ENCODE peak calls at places on chromosomes 2 and 18, in nine cellular contexts. One of them, this sample, is unnamed.

GRCh38 chr2:27518113-27518781 is 21.6 kb downstream of the GCKR start:
- DNase-seq in body of pancreas: no peak
- DNase-seq in LHCN-M2: no peak
- DNase-seq in stimulated activated CD8-positive, alpha-beta memory T cell treated with anti-CD3 and anti-CD28 coated beads, Interleukin-4, amount 100 ng/mL, for 4 hours: no peak
- DNase-seq in tibial artery: no peak
- DNase-seq in activated CD4-positive, alpha-beta T cell treated with anti-CD3 and anti-CD28 coated beads for 48 hours: no peak
- DNase-seq in cardiac fibroblast: no peak
- DNase-seq in lower lobe of right lung: no peak
- DNase-seq in activated naive CD4-positive, alpha-beta T cell treated with anti-CD3 and anti-CD28 coated beads, Interleukin-2, amount 10 ng/mL, durations not matched to agents 7 days and 5 days: no peak
- DNase-seq in this sample: no peak

GRCh38 chr2:25257032-25257455 is 84.7 kb downstream of the DNMT3A start:
- DNase-seq in lower lobe of right lung: no peak
- DNase-seq in cardiac fibroblast: peak
- DNase-seq in activated naive CD4-positive, alpha-beta T cell treated with anti-CD3 and anti-CD28 coated beads, Interleukin-2, amount 10 ng/mL, durations not matched to agents 7 days and 5 days: no peak
- DNase-seq in body of pancreas: no peak
- DNase-seq in stimulated activated CD8-positive, alpha-beta memory T cell treated with anti-CD3 and anti-CD28 coated beads, Interleukin-4, amount 100 ng/mL, for 4 hours: no peak
- DNase-seq in activated CD4-positive, alpha-beta T cell treated with anti-CD3 and anti-CD28 coated beads for 48 hours: no peak
- DNase-seq in tibial artery: no peak
- DNase-seq in LHCN-M2: peak
- DNase-seq in this sample: peak

GRCh38 chr2:98727369-98727749 is 3.6 kb downstream of the MGAT4A start:
- DNase-seq in cardiac fibroblast: no peak
- DNase-seq in stimulated activated CD8-positive, alpha-beta memory T cell treated with anti-CD3 and anti-CD28 coated beads, Interleukin-4, amount 100 ng/mL, for 4 hours: no peak
- DNase-seq in activated CD4-positive, alpha-beta T cell treated with anti-CD3 and anti-CD28 coated beads for 48 hours: no peak
- DNase-seq in activated naive CD4-positive, alpha-beta T cell treated with anti-CD3 and anti-CD28 coated beads, Interleukin-2, amount 10 ng/mL, durations not matched to agents 7 days and 5 days: no peak
- DNase-seq in lower lobe of right lung: no peak
- DNase-seq in body of pancreas: peak
- DNase-seq in tibial artery: no peak
- DNase-seq in LHCN-M2: no peak
- DNase-seq in this sample: no peak

GRCh38 chr2:158432117-158432516 is 24.4 kb downstream of the CCDC148 start:
- DNase-seq in stimulated activated CD8-positive, alpha-beta memory T cell treated with anti-CD3 and anti-CD28 coated beads, Interleukin-4, amount 100 ng/mL, for 4 hours: no peak
- DNase-seq in activated CD4-positive, alpha-beta T cell treated with anti-CD3 and anti-CD28 coated beads for 48 hours: no peak
- DNase-seq in cardiac fibroblast: no peak
- DNase-seq in LHCN-M2: no peak
- DNase-seq in body of pancreas: no peak
- DNase-seq in tibial artery: no peak
- DNase-seq in activated naive CD4-positive, alpha-beta T cell treated with anti-CD3 and anti-CD28 coated beads, Interleukin-2, amount 10 ng/mL, durations not matched to agents 7 days and 5 days: no peak
- DNase-seq in lower lobe of right lung: no peak
- DNase-seq in this sample: no peak

GRCh38 chr2:132953771-132954170 is 283.8 kb upstream of the LYPD1 start:
- DNase-seq in LHCN-M2: no peak
- DNase-seq in activated CD4-positive, alpha-beta T cell treated with anti-CD3 and anti-CD28 coated beads for 48 hours: no peak
- DNase-seq in activated naive CD4-positive, alpha-beta T cell treated with anti-CD3 and anti-CD28 coated beads, Interleukin-2, amount 10 ng/mL, durations not matched to agents 7 days and 5 days: no peak
- DNase-seq in stimulated activated CD8-positive, alpha-beta memory T cell treated with anti-CD3 and anti-CD28 coated beads, Interleukin-4, amount 100 ng/mL, for 4 hours: no peak
- DNase-seq in tibial artery: no peak
- DNase-seq in body of pancreas: no peak
- DNase-seq in cardiac fibroblast: no peak
- DNase-seq in lower lobe of right lung: no peak
- DNase-seq in this sample: no peak

GRCh38 chr2:120736955-120737801 is 1.5 kb downstream of the GLI2 start:
- DNase-seq in stimulated activated CD8-positive, alpha-beta memory T cell treated with anti-CD3 and anti-CD28 coated beads, Interleukin-4, amount 100 ng/mL, for 4 hours: no peak
- DNase-seq in cardiac fibroblast: peak
- DNase-seq in body of pancreas: peak
- DNase-seq in LHCN-M2: peak
- DNase-seq in lower lobe of right lung: no peak
- DNase-seq in activated naive CD4-positive, alpha-beta T cell treated with anti-CD3 and anti-CD28 coated beads, Interleukin-2, amount 10 ng/mL, durations not matched to agents 7 days and 5 days: no peak
- DNase-seq in tibial artery: peak
- DNase-seq in activated CD4-positive, alpha-beta T cell treated with anti-CD3 and anti-CD28 coated beads for 48 hours: peak
- DNase-seq in this sample: peak

GRCh38 chr18:13445241-13445897 is 226.8 kb downstream of the LDLRAD4 start:
- DNase-seq in tibial artery: no peak
- DNase-seq in body of pancreas: no peak
- DNase-seq in activated CD4-positive, alpha-beta T cell treated with anti-CD3 and anti-CD28 coated beads for 48 hours: no peak
- DNase-seq in cardiac fibroblast: no peak
- DNase-seq in stimulated activated CD8-positive, alpha-beta memory T cell treated with anti-CD3 and anti-CD28 coated beads, Interleukin-4, amount 100 ng/mL, for 4 hours: no peak
- DNase-seq in activated naive CD4-positive, alpha-beta T cell treated with anti-CD3 and anti-CD28 coated beads, Interleukin-2, amount 10 ng/mL, durations not matched to agents 7 days and 5 days: no peak
- DNase-seq in LHCN-M2: no peak
- DNase-seq in lower lobe of right lung: no peak
- DNase-seq in this sample: no peak

GRCh38 chr2:196925445-196925767 is 1.1 kb downstream of the PGAP1 start:
- DNase-seq in LHCN-M2: peak
- DNase-seq in cardiac fibroblast: peak
- DNase-seq in lower lobe of right lung: no peak
- DNase-seq in tibial artery: no peak
- DNase-seq in activated naive CD4-positive, alpha-beta T cell treated with anti-CD3 and anti-CD28 coated beads, Interleukin-2, amount 10 ng/mL, durations not matched to agents 7 days and 5 days: no peak
- DNase-seq in activated CD4-positive, alpha-beta T cell treated with anti-CD3 and anti-CD28 coated beads for 48 hours: no peak
- DNase-seq in body of pancreas: no peak
- DNase-seq in stimulated activated CD8-positive, alpha-beta memory T cell treated with anti-CD3 and anti-CD28 coated beads, Interleukin-4, amount 100 ng/mL, for 4 hours: no peak
- DNase-seq in this sample: no peak

GRCh38 chr2:133504566-133505505 is 63.4 kb downstream of the NCKAP5 start:
- DNase-seq in body of pancreas: peak
- DNase-seq in stimulated activated CD8-positive, alpha-beta memory T cell treated with anti-CD3 and anti-CD28 coated beads, Interleukin-4, amount 100 ng/mL, for 4 hours: no peak
- DNase-seq in cardiac fibroblast: peak
- DNase-seq in lower lobe of right lung: peak
- DNase-seq in activated naive CD4-positive, alpha-beta T cell treated with anti-CD3 and anti-CD28 coated beads, Interleukin-2, amount 10 ng/mL, durations not matched to agents 7 days and 5 days: no peak
- DNase-seq in activated CD4-positive, alpha-beta T cell treated with anti-CD3 and anti-CD28 coated beads for 48 hours: no peak
- DNase-seq in LHCN-M2: peak
- DNase-seq in tibial artery: peak
- DNase-seq in this sample: no peak

GRCh38 chr2:29811378-29811777 is 110.0 kb downstream of the ALK start:
- DNase-seq in tibial artery: no peak
- DNase-seq in stimulated activated CD8-positive, alpha-beta memory T cell treated with anti-CD3 and anti-CD28 coated beads, Interleukin-4, amount 100 ng/mL, for 4 hours: no peak
- DNase-seq in cardiac fibroblast: peak
- DNase-seq in LHCN-M2: peak
- DNase-seq in activated naive CD4-positive, alpha-beta T cell treated with anti-CD3 and anti-CD28 coated beads, Interleukin-2, amount 10 ng/mL, durations not matched to agents 7 days and 5 days: no peak
- DNase-seq in lower lobe of right lung: no peak
- DNase-seq in body of pancreas: no peak
- DNase-seq in activated CD4-positive, alpha-beta T cell treated with anti-CD3 and anti-CD28 coated beads for 48 hours: no peak
- DNase-seq in this sample: no peak

GRCh38 chr2:9738718-9739496 is 104.4 kb upstream of the TAF1B start:
- DNase-seq in LHCN-M2: peak
- DNase-seq in cardiac fibroblast: peak
- DNase-seq in body of pancreas: no peak
- DNase-seq in tibial artery: no peak
- DNase-seq in lower lobe of right lung: no peak
- DNase-seq in activated CD4-positive, alpha-beta T cell treated with anti-CD3 and anti-CD28 coated beads for 48 hours: peak
- DNase-seq in stimulated activated CD8-positive, alpha-beta memory T cell treated with anti-CD3 and anti-CD28 coated beads, Interleukin-4, amount 100 ng/mL, for 4 hours: no peak
- DNase-seq in activated naive CD4-positive, alpha-beta T cell treated with anti-CD3 and anti-CD28 coated beads, Interleukin-2, amount 10 ng/mL, durations not matched to agents 7 days and 5 days: no peak
- DNase-seq in this sample: no peak

GRCh38 chr2:191333911-191334357 is 88.7 kb downstream of the MYO1B start:
- DNase-seq in stimulated activated CD8-positive, alpha-beta memory T cell treated with anti-CD3 and anti-CD28 coated beads, Interleukin-4, amount 100 ng/mL, for 4 hours: no peak
- DNase-seq in cardiac fibroblast: peak
- DNase-seq in lower lobe of right lung: no peak
- DNase-seq in activated naive CD4-positive, alpha-beta T cell treated with anti-CD3 and anti-CD28 coated beads, Interleukin-2, amount 10 ng/mL, durations not matched to agents 7 days and 5 days: no peak
- DNase-seq in activated CD4-positive, alpha-beta T cell treated with anti-CD3 and anti-CD28 coated beads for 48 hours: no peak
- DNase-seq in LHCN-M2: peak
- DNase-seq in body of pancreas: no peak
- DNase-seq in tibial artery: peak
- DNase-seq in this sample: peak

GRCh38 chr2:60741588-60741987 is 14.5 kb upstream of the PAPOLG start:
- DNase-seq in activated CD4-positive, alpha-beta T cell treated with anti-CD3 and anti-CD28 coated beads for 48 hours: no peak
- DNase-seq in stimulated activated CD8-positive, alpha-beta memory T cell treated with anti-CD3 and anti-CD28 coated beads, Interleukin-4, amount 100 ng/mL, for 4 hours: no peak
- DNase-seq in activated naive CD4-positive, alpha-beta T cell treated with anti-CD3 and anti-CD28 coated beads, Interleukin-2, amount 10 ng/mL, durations not matched to agents 7 days and 5 days: no peak
- DNase-seq in body of pancreas: no peak
- DNase-seq in tibial artery: no peak
- DNase-seq in lower lobe of right lung: no peak
- DNase-seq in LHCN-M2: no peak
- DNase-seq in cardiac fibroblast: peak
- DNase-seq in this sample: no peak

GRCh38 chr2:8303322-8303832 is 378.5 kb upstream of the ID2 start:
- DNase-seq in stimulated activated CD8-positive, alpha-beta memory T cell treated with anti-CD3 and anti-CD28 coated beads, Interleukin-4, amount 100 ng/mL, for 4 hours: peak
- DNase-seq in lower lobe of right lung: peak
- DNase-seq in tibial artery: peak
- DNase-seq in activated naive CD4-positive, alpha-beta T cell treated with anti-CD3 and anti-CD28 coated beads, Interleukin-2, amount 10 ng/mL, durations not matched to agents 7 days and 5 days: peak
- DNase-seq in body of pancreas: peak
- DNase-seq in cardiac fibroblast: no peak
- DNase-seq in LHCN-M2: no peak
- DNase-seq in activated CD4-positive, alpha-beta T cell treated with anti-CD3 and anti-CD28 coated beads for 48 hours: peak
- DNase-seq in this sample: no peak

GRCh38 chr2:37570773-37571570 is 100.5 kb downstream of the CDC42EP3 start:
- DNase-seq in tibial artery: peak
- DNase-seq in body of pancreas: no peak
- DNase-seq in activated CD4-positive, alpha-beta T cell treated with anti-CD3 and anti-CD28 coated beads for 48 hours: peak
- DNase-seq in lower lobe of right lung: no peak
- DNase-seq in stimulated activated CD8-positive, alpha-beta memory T cell treated with anti-CD3 and anti-CD28 coated beads, Interleukin-4, amount 100 ng/mL, for 4 hours: no peak
- DNase-seq in activated naive CD4-positive, alpha-beta T cell treated with anti-CD3 and anti-CD28 coated beads, Interleukin-2, amount 10 ng/mL, durations not matched to agents 7 days and 5 days: no peak
- DNase-seq in LHCN-M2: peak
- DNase-seq in cardiac fibroblast: peak
- DNase-seq in this sample: peak

GRCh38 chr2:32009479-32010256 is 1.1 kb downstream of the MEMO1 start:
- DNase-seq in stimulated activated CD8-positive, alpha-beta memory T cell treated with anti-CD3 and anti-CD28 coated beads, Interleukin-4, amount 100 ng/mL, for 4 hours: no peak
- DNase-seq in activated CD4-positive, alpha-beta T cell treated with anti-CD3 and anti-CD28 coated beads for 48 hours: peak
- DNase-seq in body of pancreas: peak
- DNase-seq in LHCN-M2: peak
- DNase-seq in activated naive CD4-positive, alpha-beta T cell treated with anti-CD3 and anti-CD28 coated beads, Interleukin-2, amount 10 ng/mL, durations not matched to agents 7 days and 5 days: peak
- DNase-seq in cardiac fibroblast: peak
- DNase-seq in tibial artery: no peak
- DNase-seq in lower lobe of right lung: peak
- DNase-seq in this sample: no peak

GRCh38 chr2:152409691-152410597 is 75.0 kb downstream of the FMNL2 start:
- DNase-seq in lower lobe of right lung: no peak
- DNase-seq in body of pancreas: no peak
- DNase-seq in LHCN-M2: peak
- DNase-seq in stimulated activated CD8-positive, alpha-beta memory T cell treated with anti-CD3 and anti-CD28 coated beads, Interleukin-4, amount 100 ng/mL, for 4 hours: no peak
- DNase-seq in activated CD4-positive, alpha-beta T cell treated with anti-CD3 and anti-CD28 coated beads for 48 hours: no peak
- DNase-seq in activated naive CD4-positive, alpha-beta T cell treated with anti-CD3 and anti-CD28 coated beads, Interleukin-2, amount 10 ng/mL, durations not matched to agents 7 days and 5 days: no peak
- DNase-seq in cardiac fibroblast: peak
- DNase-seq in tibial artery: no peak
- DNase-seq in this sample: peak

GRCh38 chr2:37774976-37775907 is 103.8 kb upstream of the CDC42EP3 start:
- DNase-seq in cardiac fibroblast: peak
- DNase-seq in LHCN-M2: no peak
- DNase-seq in activated naive CD4-positive, alpha-beta T cell treated with anti-CD3 and anti-CD28 coated beads, Interleukin-2, amount 10 ng/mL, durations not matched to agents 7 days and 5 days: no peak
- DNase-seq in body of pancreas: no peak
- DNase-seq in stimulated activated CD8-positive, alpha-beta memory T cell treated with anti-CD3 and anti-CD28 coated beads, Interleukin-4, amount 100 ng/mL, for 4 hours: no peak
- DNase-seq in tibial artery: no peak
- DNase-seq in lower lobe of right lung: no peak
- DNase-seq in activated CD4-positive, alpha-beta T cell treated with anti-CD3 and anti-CD28 coated beads for 48 hours: no peak
- DNase-seq in this sample: no peak

GRCh38 chr2:241490444-241490760 is 18.0 kb downstream of the STK25 start:
- DNase-seq in LHCN-M2: no peak
- DNase-seq in cardiac fibroblast: no peak
- DNase-seq in lower lobe of right lung: no peak
- DNase-seq in activated CD4-positive, alpha-beta T cell treated with anti-CD3 and anti-CD28 coated beads for 48 hours: no peak
- DNase-seq in body of pancreas: no peak
- DNase-seq in activated naive CD4-positive, alpha-beta T cell treated with anti-CD3 and anti-CD28 coated beads, Interleukin-2, amount 10 ng/mL, durations not matched to agents 7 days and 5 days: no peak
- DNase-seq in stimulated activated CD8-positive, alpha-beta memory T cell treated with anti-CD3 and anti-CD28 coated beads, Interleukin-4, amount 100 ng/mL, for 4 hours: no peak
- DNase-seq in tibial artery: no peak
- DNase-seq in this sample: no peak

GRCh38 chr18:52343731-52344340 is 3.8 kb downstream of the DCC start:
- DNase-seq in LHCN-M2: no peak
- DNase-seq in lower lobe of right lung: no peak
- DNase-seq in body of pancreas: no peak
- DNase-seq in activated naive CD4-positive, alpha-beta T cell treated with anti-CD3 and anti-CD28 coated beads, Interleukin-2, amount 10 ng/mL, durations not matched to agents 7 days and 5 days: no peak
- DNase-seq in stimulated activated CD8-positive, alpha-beta memory T cell treated with anti-CD3 and anti-CD28 coated beads, Interleukin-4, amount 100 ng/mL, for 4 hours: no peak
- DNase-seq in tibial artery: no peak
- DNase-seq in cardiac fibroblast: no peak
- DNase-seq in activated CD4-positive, alpha-beta T cell treated with anti-CD3 and anti-CD28 coated beads for 48 hours: no peak
- DNase-seq in this sample: no peak

GRCh38 chr2:238247002-238247822 is 7.4 kb upstream of the HES6 start:
- DNase-seq in LHCN-M2: no peak
- DNase-seq in lower lobe of right lung: peak
- DNase-seq in activated CD4-positive, alpha-beta T cell treated with anti-CD3 and anti-CD28 coated beads for 48 hours: no peak
- DNase-seq in cardiac fibroblast: no peak
- DNase-seq in body of pancreas: no peak
- DNase-seq in activated naive CD4-positive, alpha-beta T cell treated with anti-CD3 and anti-CD28 coated beads, Interleukin-2, amount 10 ng/mL, durations not matched to agents 7 days and 5 days: no peak
- DNase-seq in tibial artery: no peak
- DNase-seq in stimulated activated CD8-positive, alpha-beta memory T cell treated with anti-CD3 and anti-CD28 coated beads, Interleukin-4, amount 100 ng/mL, for 4 hours: no peak
- DNase-seq in this sample: no peak

GRCh38 chr18:12079504-12080237 is 14.0 kb upstream of the ANKRD62 start:
- DNase-seq in lower lobe of right lung: no peak
- DNase-seq in stimulated activated CD8-positive, alpha-beta memory T cell treated with anti-CD3 and anti-CD28 coated beads, Interleukin-4, amount 100 ng/mL, for 4 hours: no peak
- DNase-seq in tibial artery: no peak
- DNase-seq in LHCN-M2: peak
- DNase-seq in activated CD4-positive, alpha-beta T cell treated with anti-CD3 and anti-CD28 coated beads for 48 hours: no peak
- DNase-seq in activated naive CD4-positive, alpha-beta T cell treated with anti-CD3 and anti-CD28 coated beads, Interleukin-2, amount 10 ng/mL, durations not matched to agents 7 days and 5 days: no peak
- DNase-seq in cardiac fibroblast: peak
- DNase-seq in body of pancreas: no peak
- DNase-seq in this sample: peak

GRCh38 chr2:122635649-122636496 is 880.4 kb downstream of the TSN start:
- DNase-seq in body of pancreas: no peak
- DNase-seq in LHCN-M2: peak
- DNase-seq in cardiac fibroblast: peak
- DNase-seq in tibial artery: no peak
- DNase-seq in activated naive CD4-positive, alpha-beta T cell treated with anti-CD3 and anti-CD28 coated beads, Interleukin-2, amount 10 ng/mL, durations not matched to agents 7 days and 5 days: no peak
- DNase-seq in activated CD4-positive, alpha-beta T cell treated with anti-CD3 and anti-CD28 coated beads for 48 hours: no peak
- DNase-seq in lower lobe of right lung: no peak
- DNase-seq in stimulated activated CD8-positive, alpha-beta memory T cell treated with anti-CD3 and anti-CD28 coated beads, Interleukin-4, amount 100 ng/mL, for 4 hours: no peak
- DNase-seq in this sample: no peak

GRCh38 chr2:145156199-145156598 is 636.3 kb upstream of the ZEB2 start:
- DNase-seq in body of pancreas: no peak
- DNase-seq in LHCN-M2: peak
- DNase-seq in tibial artery: no peak
- DNase-seq in cardiac fibroblast: no peak
- DNase-seq in activated naive CD4-positive, alpha-beta T cell treated with anti-CD3 and anti-CD28 coated beads, Interleukin-2, amount 10 ng/mL, durations not matched to agents 7 days and 5 days: no peak
- DNase-seq in lower lobe of right lung: no peak
- DNase-seq in stimulated activated CD8-positive, alpha-beta memory T cell treated with anti-CD3 and anti-CD28 coated beads, Interleukin-4, amount 100 ng/mL, for 4 hours: no peak
- DNase-seq in activated CD4-positive, alpha-beta T cell treated with anti-CD3 and anti-CD28 coated beads for 48 hours: no peak
- DNase-seq in this sample: no peak

GRCh38 chr2:7429733-7430132 is 512.5 kb downstream of the RNF144A start:
- DNase-seq in tibial artery: no peak
- DNase-seq in cardiac fibroblast: peak
- DNase-seq in body of pancreas: no peak
- DNase-seq in activated naive CD4-positive, alpha-beta T cell treated with anti-CD3 and anti-CD28 coated beads, Interleukin-2, amount 10 ng/mL, durations not matched to agents 7 days and 5 days: no peak
- DNase-seq in lower lobe of right lung: no peak
- DNase-seq in activated CD4-positive, alpha-beta T cell treated with anti-CD3 and anti-CD28 coated beads for 48 hours: no peak
- DNase-seq in stimulated activated CD8-positive, alpha-beta memory T cell treated with anti-CD3 and anti-CD28 coated beads, Interleukin-4, amount 100 ng/mL, for 4 hours: no peak
- DNase-seq in LHCN-M2: no peak
- DNase-seq in this sample: no peak

GRCh38 chr2:183541766-183542165 is 417.5 kb downstream of the NUP35 start:
- DNase-seq in stimulated activated CD8-positive, alpha-beta memory T cell treated with anti-CD3 and anti-CD28 coated beads, Interleukin-4, amount 100 ng/mL, for 4 hours: no peak
- DNase-seq in body of pancreas: no peak
- DNase-seq in LHCN-M2: peak
- DNase-seq in cardiac fibroblast: no peak
- DNase-seq in tibial artery: no peak
- DNase-seq in lower lobe of right lung: no peak
- DNase-seq in activated CD4-positive, alpha-beta T cell treated with anti-CD3 and anti-CD28 coated beads for 48 hours: no peak
- DNase-seq in activated naive CD4-positive, alpha-beta T cell treated with anti-CD3 and anti-CD28 coated beads, Interleukin-2, amount 10 ng/mL, durations not matched to agents 7 days and 5 days: no peak
- DNase-seq in this sample: peak

GRCh38 chr2:39723497-39723896 is 55.6 kb downstream of the THUMPD2 start:
- DNase-seq in LHCN-M2: no peak
- DNase-seq in stimulated activated CD8-positive, alpha-beta memory T cell treated with anti-CD3 and anti-CD28 coated beads, Interleukin-4, amount 100 ng/mL, for 4 hours: no peak
- DNase-seq in tibial artery: no peak
- DNase-seq in activated CD4-positive, alpha-beta T cell treated with anti-CD3 and anti-CD28 coated beads for 48 hours: no peak
- DNase-seq in lower lobe of right lung: no peak
- DNase-seq in activated naive CD4-positive, alpha-beta T cell treated with anti-CD3 and anti-CD28 coated beads, Interleukin-2, amount 10 ng/mL, durations not matched to agents 7 days and 5 days: no peak
- DNase-seq in cardiac fibroblast: no peak
- DNase-seq in body of pancreas: no peak
- DNase-seq in this sample: no peak

GRCh38 chr2:183490930-183491329 is 366.7 kb downstream of the NUP35 start:
- DNase-seq in tibial artery: no peak
- DNase-seq in body of pancreas: no peak
- DNase-seq in activated naive CD4-positive, alpha-beta T cell treated with anti-CD3 and anti-CD28 coated beads, Interleukin-2, amount 10 ng/mL, durations not matched to agents 7 days and 5 days: no peak
- DNase-seq in LHCN-M2: no peak
- DNase-seq in lower lobe of right lung: no peak
- DNase-seq in activated CD4-positive, alpha-beta T cell treated with anti-CD3 and anti-CD28 coated beads for 48 hours: no peak
- DNase-seq in cardiac fibroblast: peak
- DNase-seq in stimulated activated CD8-positive, alpha-beta memory T cell treated with anti-CD3 and anti-CD28 coated beads, Interleukin-4, amount 100 ng/mL, for 4 hours: no peak
- DNase-seq in this sample: peak

GRCh38 chr2:31234690-31235503 is 945 bp downstream of the EHD3 start:
- DNase-seq in body of pancreas: no peak
- DNase-seq in LHCN-M2: no peak
- DNase-seq in tibial artery: no peak
- DNase-seq in activated naive CD4-positive, alpha-beta T cell treated with anti-CD3 and anti-CD28 coated beads, Interleukin-2, amount 10 ng/mL, durations not matched to agents 7 days and 5 days: no peak
- DNase-seq in lower lobe of right lung: no peak
- DNase-seq in activated CD4-positive, alpha-beta T cell treated with anti-CD3 and anti-CD28 coated beads for 48 hours: no peak
- DNase-seq in stimulated activated CD8-positive, alpha-beta memory T cell treated with anti-CD3 and anti-CD28 coated beads, Interleukin-4, amount 100 ng/mL, for 4 hours: no peak
- DNase-seq in cardiac fibroblast: no peak
- DNase-seq in this sample: no peak

GRCh38 chr18:13726972-13727331 is 479 bp downstream of the RNMT start:
- DNase-seq in activated naive CD4-positive, alpha-beta T cell treated with anti-CD3 and anti-CD28 coated beads, Interleukin-2, amount 10 ng/mL, durations not matched to agents 7 days and 5 days: peak
- DNase-seq in cardiac fibroblast: peak
- DNase-seq in LHCN-M2: peak
- DNase-seq in lower lobe of right lung: no peak
- DNase-seq in body of pancreas: peak
- DNase-seq in tibial artery: peak
- DNase-seq in activated CD4-positive, alpha-beta T cell treated with anti-CD3 and anti-CD28 coated beads for 48 hours: peak
- DNase-seq in stimulated activated CD8-positive, alpha-beta memory T cell treated with anti-CD3 and anti-CD28 coated beads, Interleukin-4, amount 100 ng/mL, for 4 hours: peak
- DNase-seq in this sample: peak

GRCh38 chr2:239082425-239082824 is 234.5 kb downstream of the TWIST2 start:
- DNase-seq in stimulated activated CD8-positive, alpha-beta memory T cell treated with anti-CD3 and anti-CD28 coated beads, Interleukin-4, amount 100 ng/mL, for 4 hours: no peak
- DNase-seq in lower lobe of right lung: no peak
- DNase-seq in activated naive CD4-positive, alpha-beta T cell treated with anti-CD3 and anti-CD28 coated beads, Interleukin-2, amount 10 ng/mL, durations not matched to agents 7 days and 5 days: no peak
- DNase-seq in cardiac fibroblast: no peak
- DNase-seq in activated CD4-positive, alpha-beta T cell treated with anti-CD3 and anti-CD28 coated beads for 48 hours: no peak
- DNase-seq in LHCN-M2: no peak
- DNase-seq in body of pancreas: no peak
- DNase-seq in tibial artery: no peak
- DNase-seq in this sample: no peak